ENCODE peak calls at places on chromosomes 5 and 9, in eight cellular contexts. A is gastrocnemius medialis, C is upper lobe of right lung, M is sigmoid colon, E is ovary, U is upper lobe of left lung, I is PC-9, D is lower lobe of right lung. H is an unnamed sample.

GRCh38 chr5:14664270-14665109 is at the start of gene OTULIN:
- DNase-seq in A (peak; percentile 85), C (peak; percentile 96), E (peak; percentile 92), U (peak; percentile 99), I (peak; percentile 71), M (peak; percentile 95), D (peak; percentile 95), H (peak; percentile 78)

GRCh38 chr9:78396087-78396486 is 99.2 kb downstream of the PSAT1 start:
- DNase-seq in A (no peak), M (no peak), E (no peak), U (no peak), D (no peak), I (no peak), C (no peak), H (no peak)

GRCh38 chr5:163248333-163248732 is 189.1 kb upstream of the CCNG1 start:
- DNase-seq in C (no peak), A (no peak), U (no peak), D (no peak), I (no peak), E (no peak), M (no peak), H (no peak)

GRCh38 chr5:107773479-107773878 is 102.7 kb upstream of the EFNA5 start:
- DNase-seq in I (no peak), D (no peak), M (no peak), U (no peak), E (no peak), A (no peak), C (no peak), H (no peak)

GRCh38 chr5:68848086-68848485 is 245.7 kb upstream of the SLC30A5 start:
- DNase-seq in D (no peak), A (no peak), E (no peak), C (no peak), I (peak; percentile 53), M (no peak), U (no peak), H (no peak)

GRCh38 chr5:61334224-61335196 is 2.5 kb downstream of the ZSWIM6 start:
- DNase-seq in E (no peak), M (no peak), I (no peak), U (no peak), D (no peak), C (no peak), A (no peak), H (no peak)

GRCh38 chr5:157253547-157253946 is 12.4 kb upstream of the CYFIP2 start:
- DNase-seq in M (no peak), U (no peak), E (no peak), I (no peak), C (no peak), D (no peak), A (no peak), H (no peak)

GRCh38 chr5:64635056-64635686 is 55.1 kb upstream of the SHISAL2B start:
- DNase-seq in A (no peak), C (no peak), D (no peak), I (no peak), U (no peak), E (no peak), M (no peak), H (no peak)

GRCh38 chr9:81592890-81593271 is 96.5 kb downstream of the TLE1 start:
- DNase-seq in U (no peak), A (peak; percentile 30), M (peak; percentile 77), D (no peak), I (no peak), C (no peak), E (no peak), H (no peak)

GRCh38 chr5:28580616-28581015 is 1542.2 kb upstream of the CDH9 start:
- DNase-seq in A (no peak), M (no peak), E (no peak), U (no peak), D (no peak), I (no peak), C (no peak), H (no peak)

GRCh38 chr9:124202447-124202971 is 55.2 kb upstream of the NEK6 start:
- DNase-seq in M (no peak), U (no peak), D (peak; percentile 84), E (no peak), I (no peak), A (peak; percentile 32), C (peak; percentile 84), H (no peak)

GRCh38 chr9:122376791-122377190 is 6.0 kb downstream of the PTGS1 start:
- DNase-seq in D (no peak), I (no peak), U (no peak), C (no peak), M (peak; percentile 40), A (no peak), E (no peak), H (no peak)

GRCh38 chr5:66824476-66824875 is 228.3 kb downstream of the MAST4 start:
- DNase-seq in C (no peak), D (no peak), M (no peak), U (no peak), I (no peak), A (no peak), E (no peak), H (no peak)

GRCh38 chr9:92950359-92950955 is 3.1 kb downstream of the FGD3 start:
- DNase-seq in D (no peak), I (no peak), E (no peak), C (peak; percentile 51), A (no peak), U (no peak), M (no peak), H (no peak)

GRCh38 chr5:30069441-30070263 is 1123.8 kb upstream of the CDH6 start:
- DNase-seq in M (no peak), E (no peak), U (peak; percentile 60), D (peak; percentile 37), C (no peak), I (no peak), A (no peak), H (no peak)

GRCh38 chr9:112012026-112012902 is 115.7 kb downstream of the UGCG start:
- DNase-seq in E (peak; percentile 20), A (peak; percentile 79), C (no peak), M (peak; percentile 83), D (peak; percentile 52), I (peak; percentile 91), U (no peak), H (peak; percentile 68)

GRCh38 chr5:76870046-76870445 is 20.2 kb downstream of the S100Z start:
- DNase-seq in E (no peak), D (no peak), M (no peak), I (no peak), U (no peak), C (no peak), A (no peak), H (no peak)

GRCh38 chr5:76874088-76874581 is 24.3 kb downstream of the S100Z start:
- DNase-seq in M (no peak), I (no peak), D (no peak), E (no peak), U (no peak), A (no peak), C (no peak), H (no peak)
- TF ChIP-seq CTCF in M (no peak), I (no peak), D (no peak), E (no peak), U (no peak), A (no peak), C (no peak), H (no peak)

GRCh38 chr9:14214693-14215092 is 99.2 kb downstream of the NFIB start:
- DNase-seq in D (no peak), U (no peak), C (no peak), A (no peak), E (no peak), I (no peak), M (no peak), H (no peak)
- H3K4me1 ChIP-seq in D (peaks cover 56% of the 10 kb centered on the region), U (peaks cover 37% of the 10 kb centered on the region), C (peaks cover 21% of the 10 kb centered on the region), A (peaks cover 56% of the 10 kb centered on the region), E (no peaks in the 10 kb centered on the region), I (peaks cover 42% of the 10 kb centered on the region), M (peaks cover 75% of the 10 kb centered on the region), H (peaks cover 11% of the 10 kb centered on the region)

DNA sequence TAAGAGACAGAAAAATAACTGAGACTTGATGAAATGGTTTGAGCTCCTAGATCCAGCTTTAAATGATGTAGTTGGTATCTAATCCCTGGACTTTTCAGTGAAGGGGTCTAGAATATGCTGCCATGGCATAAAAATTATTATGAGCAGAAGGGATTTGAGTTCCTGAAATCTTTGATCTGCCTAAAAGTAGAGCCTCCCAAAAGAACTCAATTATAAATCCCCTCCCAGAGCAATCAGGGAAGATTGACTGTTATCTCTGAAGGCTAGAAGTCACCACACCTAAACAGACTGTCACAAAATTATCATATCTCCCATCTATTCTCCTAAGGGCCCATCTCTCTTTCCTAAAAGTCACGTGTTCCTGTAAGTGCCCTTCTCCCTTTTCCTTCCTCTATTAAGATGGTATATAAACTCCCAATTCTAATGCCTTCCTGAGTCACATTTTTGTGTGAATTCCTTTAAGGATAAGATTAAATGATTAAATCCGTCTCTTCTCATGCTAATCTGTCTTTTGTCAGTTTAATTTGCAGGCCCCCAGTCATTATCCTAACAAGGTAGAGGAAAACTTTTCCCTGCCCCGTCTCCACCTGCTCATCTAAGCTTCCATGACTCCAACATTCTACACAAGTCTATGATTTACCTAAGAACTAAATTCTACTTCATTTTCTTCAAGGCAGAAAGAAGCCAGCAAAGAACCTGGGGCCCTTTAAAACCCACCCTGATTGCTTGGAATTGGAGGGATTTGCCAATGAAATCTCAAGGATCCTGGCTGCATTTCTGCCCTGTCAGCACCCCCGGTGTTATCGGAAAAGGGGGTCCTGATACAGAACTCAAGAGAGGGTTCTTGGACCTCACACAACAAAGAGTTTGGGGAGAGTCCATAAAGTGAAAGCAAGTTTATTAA is 47.1 kb upstream of the PWWP2A start:
- DNase-seq in D (no peak), M (no peak), A (no peak), U (no peak), I (no peak), E (no peak), C (no peak), H (no peak)
- H3K4me3 ChIP-seq in D (no peak overlapping the region), M (no peak overlapping the region), A (no peak overlapping the region), U (no peak overlapping the region), I (peak overlapping the region; percentile 43), E (no peak overlapping the region), C (no peak overlapping the region), H (no peak overlapping the region)

GRCh38 chr9:88775037-88775471 is 216.2 kb upstream of the S1PR3 start:
- DNase-seq in C (no peak), A (peak; percentile 24), M (peak; percentile 85), D (no peak), E (no peak), I (peak; percentile 84), U (no peak), H (no peak)

GRCh38 chr9:88775559-88775958 is 215.7 kb upstream of the S1PR3 start:
- DNase-seq in D (no peak), E (no peak), C (no peak), M (no peak), I (peak; percentile 82), U (no peak), A (no peak), H (no peak)

GRCh38 chr9:88773627-88774244 is 217.5 kb upstream of the S1PR3 start:
- DNase-seq in U (no peak), E (no peak), C (no peak), A (no peak), M (no peak), D (no peak), I (no peak), H (no peak)

GRCh38 chr9:88773119-88773518 is 218.1 kb upstream of the S1PR3 start:
- DNase-seq in I (no peak), U (no peak), C (no peak), E (no peak), D (no peak), M (no peak), A (no peak), H (no peak)

DNA sequence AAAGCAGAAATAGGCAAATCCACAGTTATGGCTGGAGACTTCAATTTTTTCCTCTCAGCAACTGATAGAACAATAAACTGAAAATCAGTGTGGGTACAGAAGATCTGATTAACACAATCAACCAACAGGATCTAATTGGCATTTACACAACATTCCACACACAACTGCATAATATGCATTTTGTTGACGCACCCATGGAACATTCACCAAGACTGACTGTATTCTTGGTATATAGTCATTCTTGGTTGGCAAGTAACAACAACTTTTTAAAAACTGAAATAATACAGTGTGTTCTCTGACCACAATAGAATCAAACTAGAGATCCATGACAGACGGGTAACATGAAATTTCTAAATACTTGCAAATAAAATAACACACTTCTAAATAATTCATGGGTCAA is 218.7 kb upstream of the S1PR3 start:
- DNase-seq in A (no peak), C (no peak), U (no peak), I (no peak), D (no peak), E (no peak), M (no peak), H (no peak)
- TF ChIP-seq CTCF in A (no peak), C (no peak), U (no peak), I (no peak), D (no peak), E (no peak), M (no peak), H (no peak)